ENCODE peak calls at places on chromosomes 1 and 21, in seven cellular contexts. One of them, this sample, is unnamed. For H3K27me3, the result is how much of the 10 kb centered on the place peaks cover.

GRCh38 chr1:75954594-75954993 is 22.4 kb upstream of the ASB17 start:
- DNase-seq in IMR-90: peak
- DNase-seq in H1: no peak
- DNase-seq in endothelial cell of umbilical vein: no peak
- DNase-seq in CD8-positive, alpha-beta memory T cell: no peak
- DNase-seq in hepatocyte: no peak
- DNase-seq in heart right ventricle: no peak
- DNase-seq in this sample: no peak

GRCh38 chr1:15852036-15852827 is 4.7 kb downstream of the SPEN start:
- DNase-seq in endothelial cell of umbilical vein: peak
- DNase-seq in H1: no peak
- DNase-seq in IMR-90: peak
- DNase-seq in CD8-positive, alpha-beta memory T cell: no peak
- DNase-seq in hepatocyte: no peak
- DNase-seq in heart right ventricle: no peak
- DNase-seq in this sample: no peak

GRCh38 chr1:63199666-63200065 is 122.7 kb upstream of the FOXD3 start:
- DNase-seq in IMR-90: no peak
- DNase-seq in CD8-positive, alpha-beta memory T cell: no peak
- DNase-seq in endothelial cell of umbilical vein: no peak
- DNase-seq in heart right ventricle: no peak
- DNase-seq in H1: peak
- DNase-seq in hepatocyte: no peak
- DNase-seq in this sample: no peak

GRCh38 chr1:226308166-226308722 is 720 bp downstream of the LIN9 start:
- DNase-seq in IMR-90: no peak
- DNase-seq in H1: no peak
- DNase-seq in endothelial cell of umbilical vein: peak
- DNase-seq in CD8-positive, alpha-beta memory T cell: no peak
- DNase-seq in hepatocyte: no peak
- DNase-seq in heart right ventricle: peak
- DNase-seq in this sample: no peak

GRCh38 chr21:35273331-35273730 is 224.2 kb upstream of the RUNX1 start:
- DNase-seq in endothelial cell of umbilical vein: no peak
- DNase-seq in IMR-90: no peak
- DNase-seq in CD8-positive, alpha-beta memory T cell: no peak
- DNase-seq in heart right ventricle: no peak
- DNase-seq in hepatocyte: peak
- DNase-seq in H1: no peak
- DNase-seq in this sample: no peak

GRCh38 chr1:37741130-37741529 is 23.8 kb downstream of the EPHA10 start:
- DNase-seq in IMR-90: peak
- DNase-seq in endothelial cell of umbilical vein: no peak
- DNase-seq in hepatocyte: peak
- DNase-seq in CD8-positive, alpha-beta memory T cell: no peak
- DNase-seq in H1: no peak
- DNase-seq in heart right ventricle: no peak
- DNase-seq in this sample: peak

GRCh38 chr21:44267655-44268142 is 6.0 kb upstream of the DNMT3L start:
- DNase-seq in H1: peak
- DNase-seq in endothelial cell of umbilical vein: no peak
- DNase-seq in CD8-positive, alpha-beta memory T cell: peak
- DNase-seq in hepatocyte: no peak
- DNase-seq in heart right ventricle: no peak
- DNase-seq in IMR-90: no peak
- DNase-seq in this sample: no peak

GRCh38 chr1:154456631-154457030 is 45.4 kb upstream of the TDRD10 start:
- DNase-seq in endothelial cell of umbilical vein: no peak
- DNase-seq in CD8-positive, alpha-beta memory T cell: no peak
- DNase-seq in hepatocyte: no peak
- DNase-seq in IMR-90: no peak
- DNase-seq in heart right ventricle: no peak
- DNase-seq in H1: no peak
- DNase-seq in this sample: no peak

GRCh38 chr21:36992671-36993070 is 13.8 kb upstream of the RIPPLY3 start:
- DNase-seq in heart right ventricle: no peak
- DNase-seq in endothelial cell of umbilical vein: no peak
- DNase-seq in CD8-positive, alpha-beta memory T cell: no peak
- DNase-seq in IMR-90: no peak
- DNase-seq in H1: no peak
- DNase-seq in hepatocyte: no peak
- DNase-seq in this sample: no peak

GRCh38 chr1:201561604-201562003 is 22.7 kb downstream of the NAV1 start:
- DNase-seq in hepatocyte: no peak
- DNase-seq in heart right ventricle: no peak
- DNase-seq in endothelial cell of umbilical vein: no peak
- DNase-seq in H1: no peak
- DNase-seq in CD8-positive, alpha-beta memory T cell: no peak
- DNase-seq in IMR-90: no peak
- DNase-seq in this sample: no peak

GRCh38 chr1:234607091-234608025 is 2.6 kb downstream of the IRF2BP2 start:
- DNase-seq in H1: no peak
- DNase-seq in hepatocyte: no peak
- DNase-seq in endothelial cell of umbilical vein: peak
- DNase-seq in CD8-positive, alpha-beta memory T cell: no peak
- DNase-seq in heart right ventricle: peak
- DNase-seq in IMR-90: no peak
- DNase-seq in this sample: no peak

GRCh38 chr1:172905452-172905851 is 145.3 kb downstream of the TNFSF18 start:
- DNase-seq in H1: no peak
- DNase-seq in IMR-90: peak
- DNase-seq in CD8-positive, alpha-beta memory T cell: no peak
- DNase-seq in heart right ventricle: no peak
- DNase-seq in hepatocyte: no peak
- DNase-seq in endothelial cell of umbilical vein: no peak
- DNase-seq in this sample: no peak

GRCh38 chr1:184563308-184563707 is 176.5 kb downstream of the C1orf21 start:
- DNase-seq in heart right ventricle: no peak
- DNase-seq in CD8-positive, alpha-beta memory T cell: no peak
- DNase-seq in IMR-90: peak
- DNase-seq in hepatocyte: peak
- DNase-seq in endothelial cell of umbilical vein: peak
- DNase-seq in H1: no peak
- DNase-seq in this sample: no peak

GRCh38 chr1:164473544-164473943 is 85.4 kb upstream of the PBX1 start:
- DNase-seq in endothelial cell of umbilical vein: no peak
- DNase-seq in hepatocyte: peak
- DNase-seq in heart right ventricle: no peak
- DNase-seq in CD8-positive, alpha-beta memory T cell: no peak
- DNase-seq in H1: no peak
- DNase-seq in IMR-90: no peak
- DNase-seq in this sample: no peak

GRCh38 chr1:185559684-185560310 is 174.4 kb upstream of the HMCN1 start:
- DNase-seq in CD8-positive, alpha-beta memory T cell: peak
- DNase-seq in endothelial cell of umbilical vein: peak
- DNase-seq in hepatocyte: peak
- DNase-seq in IMR-90: peak
- DNase-seq in heart right ventricle: peak
- DNase-seq in H1: peak
- DNase-seq in this sample: peak

GRCh38 chr21:31874817-31875216 is 2.0 kb downstream of the HUNK start:
- DNase-seq in endothelial cell of umbilical vein: no peak
- DNase-seq in heart right ventricle: no peak
- DNase-seq in IMR-90: no peak
- DNase-seq in H1: peak
- DNase-seq in CD8-positive, alpha-beta memory T cell: no peak
- DNase-seq in hepatocyte: peak
- DNase-seq in this sample: no peak
- H3K27ac ChIP-seq in endothelial cell of umbilical vein: no peak
- H3K27ac ChIP-seq in heart right ventricle: no peak
- H3K27ac ChIP-seq in IMR-90: no peak
- H3K27ac ChIP-seq in H1: no peak
- H3K27ac ChIP-seq in CD8-positive, alpha-beta memory T cell: no peak
- H3K27ac ChIP-seq in hepatocyte: peak
- H3K27ac ChIP-seq in this sample: no peak

DNA sequence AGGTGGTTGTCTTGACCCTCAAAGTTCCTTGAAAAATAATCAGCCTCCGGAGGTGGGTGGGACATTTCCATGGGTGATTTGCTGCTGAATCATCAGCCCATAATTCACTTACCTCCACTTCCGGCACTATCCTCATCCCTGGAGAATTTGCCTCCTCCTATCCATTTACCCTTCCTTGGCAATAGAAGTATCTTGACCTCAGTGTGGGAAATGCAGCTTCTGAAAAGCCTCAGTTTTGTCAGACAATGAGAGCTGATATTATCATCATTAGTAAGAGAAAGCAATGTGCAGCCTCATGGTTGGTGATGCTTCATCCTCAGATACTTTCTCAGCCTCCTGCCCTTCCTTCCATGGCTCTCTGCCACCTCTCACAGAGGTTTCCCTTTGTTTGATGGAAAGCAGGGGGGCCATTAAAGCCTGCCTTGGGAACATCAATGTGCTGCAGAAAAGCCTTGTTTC is 33.3 kb upstream of the RGS4 start:
- DNase-seq in heart right ventricle: no peak
- DNase-seq in hepatocyte: no peak
- DNase-seq in CD8-positive, alpha-beta memory T cell: no peak
- DNase-seq in IMR-90: peak
- DNase-seq in endothelial cell of umbilical vein: peak
- DNase-seq in H1: no peak
- DNase-seq in this sample: peak
- H3K4me3 ChIP-seq in heart right ventricle: no peak
- H3K4me3 ChIP-seq in hepatocyte: no peak
- H3K4me3 ChIP-seq in CD8-positive, alpha-beta memory T cell: no peak
- H3K4me3 ChIP-seq in IMR-90: no peak
- H3K4me3 ChIP-seq in endothelial cell of umbilical vein: no peak
- H3K4me3 ChIP-seq in H1: no peak
- H3K4me3 ChIP-seq in this sample: no peak

GRCh38 chr1:3391711-3392110 is 62.8 kb upstream of the ARHGEF16 start:
- DNase-seq in heart right ventricle: no peak
- DNase-seq in H1: peak
- DNase-seq in CD8-positive, alpha-beta memory T cell: no peak
- DNase-seq in IMR-90: no peak
- DNase-seq in hepatocyte: no peak
- DNase-seq in endothelial cell of umbilical vein: no peak
- DNase-seq in this sample: no peak
- H3K27me3 ChIP-seq in heart right ventricle: half or more
- H3K27me3 ChIP-seq in H1: half or more
- H3K27me3 ChIP-seq in CD8-positive, alpha-beta memory T cell: under half
- H3K27me3 ChIP-seq in IMR-90: half or more
- H3K27me3 ChIP-seq in hepatocyte: under half
- H3K27me3 ChIP-seq in endothelial cell of umbilical vein: under half
- H3K27me3 ChIP-seq in this sample: under half

GRCh38 chr1:35448344-35448801 is 108.8 kb downstream of the KIAA0319L start:
- DNase-seq in IMR-90: peak
- DNase-seq in CD8-positive, alpha-beta memory T cell: no peak
- DNase-seq in hepatocyte: peak
- DNase-seq in endothelial cell of umbilical vein: peak
- DNase-seq in H1: no peak
- DNase-seq in heart right ventricle: no peak
- DNase-seq in this sample: peak
- H3K27ac ChIP-seq in IMR-90: peak
- H3K27ac ChIP-seq in CD8-positive, alpha-beta memory T cell: no peak
- H3K27ac ChIP-seq in hepatocyte: peak
- H3K27ac ChIP-seq in endothelial cell of umbilical vein: no peak
- H3K27ac ChIP-seq in H1: no peak
- H3K27ac ChIP-seq in heart right ventricle: peak
- H3K27ac ChIP-seq in this sample: peak

DNA sequence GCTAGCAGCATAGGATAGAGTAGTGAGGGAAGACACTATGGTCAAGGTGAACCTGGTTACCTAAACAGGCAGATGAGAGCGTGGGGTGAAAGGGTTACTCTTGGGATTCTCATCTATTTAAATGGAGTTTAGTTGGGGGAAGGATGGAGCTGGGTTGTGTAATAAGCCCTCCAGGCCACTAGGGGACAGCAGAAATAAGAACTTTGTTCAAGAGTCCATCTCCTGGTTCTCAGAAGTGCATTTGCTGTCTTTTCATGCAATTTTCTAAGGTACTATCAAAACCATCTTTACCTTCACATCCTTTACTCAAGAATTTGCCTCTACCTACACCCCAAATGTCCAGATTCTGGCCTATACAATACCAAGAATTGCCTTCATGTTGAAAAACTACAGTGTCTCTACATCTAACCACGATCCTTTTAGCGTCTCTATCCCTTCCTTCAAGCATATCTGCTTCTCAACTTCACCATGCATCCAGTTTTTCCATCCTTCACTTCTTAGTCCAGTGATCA is 28.0 kb downstream of the SLAMF1 start:
- DNase-seq in heart right ventricle: no peak
- DNase-seq in CD8-positive, alpha-beta memory T cell: peak
- DNase-seq in H1: no peak
- DNase-seq in hepatocyte: no peak
- DNase-seq in endothelial cell of umbilical vein: no peak
- DNase-seq in IMR-90: no peak
- DNase-seq in this sample: no peak
- H3K4me3 ChIP-seq in heart right ventricle: no peak
- H3K4me3 ChIP-seq in CD8-positive, alpha-beta memory T cell: no peak
- H3K4me3 ChIP-seq in H1: no peak
- H3K4me3 ChIP-seq in hepatocyte: no peak
- H3K4me3 ChIP-seq in endothelial cell of umbilical vein: no peak
- H3K4me3 ChIP-seq in IMR-90: no peak
- H3K4me3 ChIP-seq in this sample: no peak

DNA sequence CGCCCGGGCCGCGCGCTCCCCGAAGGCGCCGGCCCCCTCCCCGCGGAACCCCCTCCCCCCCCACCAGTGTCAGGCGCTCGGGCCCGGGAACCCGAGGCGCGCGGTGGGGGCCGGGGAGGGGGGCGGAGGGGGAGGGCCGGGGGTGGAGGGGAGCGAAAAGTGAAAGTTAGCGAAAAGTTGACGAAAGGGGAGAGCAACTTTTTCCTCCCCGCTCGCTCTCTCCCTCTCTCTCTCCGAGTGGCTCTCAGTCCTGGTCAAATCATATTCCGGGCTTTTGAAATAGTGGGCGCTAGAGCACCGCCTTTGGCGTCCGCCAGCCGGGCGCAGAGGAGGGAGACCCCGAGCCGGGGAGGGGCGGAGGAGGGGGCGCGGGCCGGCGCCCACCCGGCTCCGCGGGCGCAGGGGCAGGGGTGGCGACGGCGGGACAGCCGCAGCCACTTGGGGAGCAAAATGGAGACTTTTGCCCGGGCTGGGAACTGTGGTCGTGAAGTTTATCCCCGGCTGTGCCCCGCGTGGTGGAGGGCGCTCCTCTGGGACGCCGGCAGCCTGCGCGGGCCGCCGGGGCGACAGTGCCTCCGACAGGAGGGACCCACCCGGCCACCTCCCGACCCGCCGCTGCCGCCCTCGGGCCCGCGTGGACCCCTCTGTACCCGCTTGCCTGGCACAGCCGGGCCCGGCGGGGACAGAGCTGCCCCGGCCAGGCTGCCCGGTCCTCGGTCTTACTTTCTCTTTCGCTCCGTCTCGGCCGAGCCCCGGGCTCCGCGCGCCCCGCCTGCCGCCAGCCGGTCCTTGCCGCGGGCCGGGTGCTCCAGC is 694 bp downstream of the PRDM16 start:
- DNase-seq in IMR-90: peak
- DNase-seq in endothelial cell of umbilical vein: peak
- DNase-seq in CD8-positive, alpha-beta memory T cell: no peak
- DNase-seq in H1: peak
- DNase-seq in hepatocyte: peak
- DNase-seq in heart right ventricle: peak
- DNase-seq in this sample: peak
- H3K27me3 ChIP-seq in IMR-90: half or more
- H3K27me3 ChIP-seq in endothelial cell of umbilical vein: half or more
- H3K27me3 ChIP-seq in CD8-positive, alpha-beta memory T cell: under half
- H3K27me3 ChIP-seq in H1: half or more
- H3K27me3 ChIP-seq in hepatocyte: half or more
- H3K27me3 ChIP-seq in heart right ventricle: half or more
- H3K27me3 ChIP-seq in this sample: half or more

This sample was measured in brain microvascular endothelial cell.